ENCODE peak calls at places on chromosomes 12 and 14, in eight cellular contexts. M is ovary; J is anterior cingulate cortex; Y is activated CD4-positive, alpha-beta T cell treated with anti-CD3 and anti-CD28 coated beads for 36 hours; P is stimulated activated CD8-positive, alpha-beta memory T cell treated with anti-CD3 and anti-CD28 coated beads, Interleukin-15, amount 100 ng/mL, for 24 hours; E is uterus; W is HEK293T; H is HuH-7. U is an unnamed sample.

GRCh38 chr12:103495158-103495782 is 498 bp downstream of the C12orf42 start:
- DNase-seq in M (no peak), J (no peak), Y (peak), P (no peak), E (no peak), W (peak), H (no peak), U (peak)

GRCh38 chr12:124586756-124587155 is 19.3 kb upstream of the NCOR2 start:
- DNase-seq in M (no peak), J (no peak), Y (no peak), P (no peak), E (no peak), W (no peak), H (no peak), U (no peak)

GRCh38 chr12:1907652-1908611 is 10.5 kb downstream of the CACNA2D4 start:
- DNase-seq in M (no peak), J (no peak), Y (peak), P (no peak), E (peak), W (peak), H (peak), U (no peak)

GRCh38 chr12:114993202-114993601 is 309.2 kb upstream of the TBX3 start:
- DNase-seq in M (no peak), J (no peak), Y (no peak), P (no peak), E (no peak), W (no peak), H (no peak), U (no peak)

GRCh38 chr12:77058740-77059139 is 6.6 kb downstream of the E2F7 start:
- DNase-seq in M (no peak), J (no peak), Y (no peak), P (no peak), E (no peak), W (no peak), H (no peak), U (no peak)

GRCh38 chr12:50242751-50243191 is 40.5 kb downstream of the LIMA1 start:
- DNase-seq in M (no peak), J (no peak), Y (no peak), P (no peak), E (no peak), W (no peak), H (no peak), U (no peak)

GRCh38 chr14:80988742-80989429 is 33.5 kb downstream of the TSHR start:
- DNase-seq in M (no peak), J (no peak), Y (peak), P (no peak), E (no peak), W (no peak), H (no peak), U (no peak)

GRCh38 chr12:59372971-59373370 is 222.9 kb upstream of the SLC16A7 start:
- DNase-seq in M (no peak), J (no peak), Y (peak), P (no peak), E (no peak), W (peak), H (peak), U (peak)

GRCh38 chr12:51323317-51323960 is 535 bp downstream of the BIN2 start:
- DNase-seq in M (no peak), J (no peak), Y (peak), P (no peak), E (no peak), W (no peak), H (no peak), U (no peak)

U was measured in GM23338.